ENCODE peak calls at places on chromosomes 12 and 14, in seven cellular contexts. V, Y, N, D, F, L and R are unnamed samples.
A peak's percentile ranks its signal among the peaks of the same experiment; 100 is the strongest.

GRCh38 chr14:73786942-73787759 is 64.5 kb upstream of the PTGR2 start:
- DNase-seq in L (peak; percentile 37), V (peak; percentile 86), Y (peak; percentile 56), D (peak; percentile 57), F (peak; percentile 41), N (peak; percentile 85), R (no peak)

GRCh38 chr12:130031571-130032189 is 127.9 kb upstream of the TMEM132D start:
- DNase-seq in L (peak; percentile 2), F (peak; percentile 24), Y (peak; percentile 73), D (peak; percentile 42), V (peak; percentile 55), N (no peak), R (no peak)

GRCh38 chr12:42484996-42485395 is 104.5 kb downstream of the PRICKLE1 start:
- DNase-seq in F (no peak), D (no peak), V (no peak), Y (no peak), L (no peak), N (no peak), R (no peak)

GRCh38 chr14:69090187-69090789 is 62.6 kb downstream of the DCAF5 start:
- DNase-seq in Y (peak; percentile 30), D (no peak), N (no peak), F (no peak), L (peak; percentile 34), V (no peak), R (no peak)

GRCh38 chr12:110349521-110350151 is 53.9 kb downstream of the ANAPC7 start:
- DNase-seq in N (no peak), F (no peak), V (no peak), L (no peak), Y (no peak), D (no peak), R (no peak)

GRCh38 chr12:130423991-130424857 is 86.5 kb downstream of the PIWIL1 start:
- DNase-seq in N (no peak), Y (no peak), V (no peak), F (no peak), L (no peak), D (no peak), R (no peak)

GRCh38 chr14:57486767-57487379 is 6.8 kb downstream of the CCDC198 start:
- DNase-seq in F (no peak), V (no peak), Y (peak; percentile 49), N (no peak), D (no peak), L (peak; percentile 56), R (peak; percentile 8)

GRCh38 chr12:97276198-97276580 is 186.4 kb upstream of the RMST start:
- DNase-seq in F (no peak), D (no peak), Y (no peak), N (no peak), L (no peak), V (no peak), R (no peak)

GRCh38 chr12:105744659-105745058 is 394.1 kb downstream of the NUAK1 start:
- DNase-seq in F (no peak), D (no peak), L (no peak), Y (no peak), N (no peak), V (no peak), R (no peak)

GRCh38 chr14:37195327-37195726 is 2.4 kb upstream of the MIPOL1 start:
- DNase-seq in D (no peak), Y (no peak), V (no peak), N (no peak), F (no peak), L (peak; percentile 30), R (peak; percentile 84)

GRCh38 chr14:76868453-76869170 is 42.4 kb downstream of the LRRC74A start:
- DNase-seq in V (no peak), D (no peak), F (no peak), N (no peak), L (no peak), Y (no peak), R (no peak)

GRCh38 chr12:9227953-9228352 is 19.8 kb upstream of the PZP start:
- DNase-seq in V (no peak), Y (no peak), F (no peak), L (no peak), N (no peak), D (no peak), R (no peak)

GRCh38 chr12:118418385-118419057 is 42.2 kb downstream of the SUDS3 start:
- DNase-seq in F (no peak), V (no peak), N (no peak), L (peak; percentile 15), Y (no peak), D (no peak), R (peak; percentile 32)